ENCODE peak calls at places on chromosome 19, in six cellular contexts. One of them, this sample, is unnamed.
A peak's percentile ranks its signal among the peaks of the same experiment; 100 is the strongest.

GRCh38 chr19:4439243-4439642 is 18.4 kb downstream of the UBXN6 start:
- DNase-seq in AG10803: no peak
- DNase-seq in stimulated activated CD4-positive, alpha-beta T cell treated with anti-CD3 and anti-CD28 coated beads, Interleukin-15, amount 100 ng/mL, for 24 hours: no peak
- DNase-seq in activated naive CD4-positive, alpha-beta T cell treated with anti-CD3 and anti-CD28 coated beads, Interleukin-2, amount 10 ng/mL, durations not matched to agents 7 days and 5 days: no peak
- DNase-seq in AG04449: no peak
- DNase-seq in pancreas: no peak
- DNase-seq in this sample: no peak

GRCh38 chr19:7458675-7459074 is 30.2 kb downstream of the PEX11G start:
- DNase-seq in AG10803: no peak
- DNase-seq in stimulated activated CD4-positive, alpha-beta T cell treated with anti-CD3 and anti-CD28 coated beads, Interleukin-15, amount 100 ng/mL, for 24 hours: no peak
- DNase-seq in activated naive CD4-positive, alpha-beta T cell treated with anti-CD3 and anti-CD28 coated beads, Interleukin-2, amount 10 ng/mL, durations not matched to agents 7 days and 5 days: no peak
- DNase-seq in AG04449: no peak
- DNase-seq in pancreas: no peak
- DNase-seq in this sample: no peak

GRCh38 chr19:18173572-18174294 is at the start of gene IFI30:
- DNase-seq in AG10803: no peak
- DNase-seq in stimulated activated CD4-positive, alpha-beta T cell treated with anti-CD3 and anti-CD28 coated beads, Interleukin-15, amount 100 ng/mL, for 24 hours: peak; percentile 79
- DNase-seq in activated naive CD4-positive, alpha-beta T cell treated with anti-CD3 and anti-CD28 coated beads, Interleukin-2, amount 10 ng/mL, durations not matched to agents 7 days and 5 days: peak; percentile 80
- DNase-seq in AG04449: no peak
- DNase-seq in pancreas: peak; percentile 93
- DNase-seq in this sample: no peak

GRCh38 chr19:39402417-39403297 is 4.0 kb upstream of the ZFP36 start:
- DNase-seq in AG10803: peak; percentile 92
- DNase-seq in stimulated activated CD4-positive, alpha-beta T cell treated with anti-CD3 and anti-CD28 coated beads, Interleukin-15, amount 100 ng/mL, for 24 hours: peak; percentile 94
- DNase-seq in activated naive CD4-positive, alpha-beta T cell treated with anti-CD3 and anti-CD28 coated beads, Interleukin-2, amount 10 ng/mL, durations not matched to agents 7 days and 5 days: peak; percentile 95
- DNase-seq in AG04449: no peak
- DNase-seq in pancreas: peak; percentile 92
- DNase-seq in this sample: no peak

GRCh38 chr19:33486936-33487793 is 34.4 kb downstream of the PEPD start:
- DNase-seq in AG10803: no peak
- DNase-seq in stimulated activated CD4-positive, alpha-beta T cell treated with anti-CD3 and anti-CD28 coated beads, Interleukin-15, amount 100 ng/mL, for 24 hours: no peak
- DNase-seq in activated naive CD4-positive, alpha-beta T cell treated with anti-CD3 and anti-CD28 coated beads, Interleukin-2, amount 10 ng/mL, durations not matched to agents 7 days and 5 days: no peak
- DNase-seq in AG04449: no peak
- DNase-seq in pancreas: no peak
- DNase-seq in this sample: no peak

GRCh38 chr19:1045247-1045603 is 5.3 kb downstream of the ABCA7 start:
- DNase-seq in AG10803: no peak
- DNase-seq in stimulated activated CD4-positive, alpha-beta T cell treated with anti-CD3 and anti-CD28 coated beads, Interleukin-15, amount 100 ng/mL, for 24 hours: peak; percentile 80
- DNase-seq in activated naive CD4-positive, alpha-beta T cell treated with anti-CD3 and anti-CD28 coated beads, Interleukin-2, amount 10 ng/mL, durations not matched to agents 7 days and 5 days: peak; percentile 76
- DNase-seq in AG04449: no peak
- DNase-seq in pancreas: no peak
- DNase-seq in this sample: no peak

GRCh38 chr19:43711751-43712355 is 4.0 kb upstream of the IRGC start:
- DNase-seq in AG10803: no peak
- DNase-seq in stimulated activated CD4-positive, alpha-beta T cell treated with anti-CD3 and anti-CD28 coated beads, Interleukin-15, amount 100 ng/mL, for 24 hours: no peak
- DNase-seq in activated naive CD4-positive, alpha-beta T cell treated with anti-CD3 and anti-CD28 coated beads, Interleukin-2, amount 10 ng/mL, durations not matched to agents 7 days and 5 days: no peak
- DNase-seq in AG04449: no peak
- DNase-seq in pancreas: no peak
- DNase-seq in this sample: no peak

GRCh38 chr19:8835446-8835845 is 3.3 kb downstream of the MBD3L1 start:
- DNase-seq in AG10803: no peak
- DNase-seq in stimulated activated CD4-positive, alpha-beta T cell treated with anti-CD3 and anti-CD28 coated beads, Interleukin-15, amount 100 ng/mL, for 24 hours: no peak
- DNase-seq in activated naive CD4-positive, alpha-beta T cell treated with anti-CD3 and anti-CD28 coated beads, Interleukin-2, amount 10 ng/mL, durations not matched to agents 7 days and 5 days: no peak
- DNase-seq in AG04449: no peak
- DNase-seq in pancreas: no peak
- DNase-seq in this sample: no peak

GRCh38 chr19:18644144-18645034 is 7.6 kb downstream of the KLHL26 start:
- DNase-seq in AG10803: no peak
- DNase-seq in stimulated activated CD4-positive, alpha-beta T cell treated with anti-CD3 and anti-CD28 coated beads, Interleukin-15, amount 100 ng/mL, for 24 hours: no peak
- DNase-seq in activated naive CD4-positive, alpha-beta T cell treated with anti-CD3 and anti-CD28 coated beads, Interleukin-2, amount 10 ng/mL, durations not matched to agents 7 days and 5 days: no peak
- DNase-seq in AG04449: no peak
- DNase-seq in pancreas: no peak
- DNase-seq in this sample: no peak

This sample was measured in epithelial cell of proximal tubule.